ENCODE peak calls at places on chromosomes 2 and 18, in ten cellular contexts. N is activated CD8-positive, alpha-beta memory T cell treated with anti-CD3 and anti-CD28 coated beads for 1 hour; A is T-helper 17 cell; O is neuronal stem cell; L is HuH-7.5; R is ACHN; V is iPS-NIHi11; G is non-pigmented ciliary epithelial cell; M is NCI-H1436; E is AG04449. B is an unnamed sample.

GRCh38 chr2:119229716-119230115 is 6.1 kb downstream of the STEAP3 start:
- DNase-seq in N (no peak), G (no peak), M (no peak), A (no peak), R (no peak), V (no peak), E (no peak), O (no peak), L (no peak), B (no peak)

GRCh38 chr2:150165988-150166965 is 321.2 kb downstream of the RND3 start:
- DNase-seq in V (no peak), L (no peak), G (no peak), A (no peak), N (no peak), E (no peak), O (no peak), R (peak), M (peak), B (no peak)

GRCh38 chr2:135890149-135890548 is 13.9 kb upstream of the MCM6 start:
- DNase-seq in O (no peak), E (no peak), M (no peak), N (no peak), A (no peak), V (no peak), L (no peak), R (no peak), G (no peak), B (no peak)

GRCh38 chr18:22564036-22564435 is 146.3 kb upstream of the CTAGE1 start:
- DNase-seq in M (no peak), R (peak), G (peak), O (no peak), A (no peak), E (no peak), V (no peak), N (no peak), L (no peak), B (no peak)

GRCh38 chr2:100674671-100675070 is 111.9 kb downstream of the PDCL3 start:
- DNase-seq in R (no peak), E (no peak), V (no peak), N (no peak), L (no peak), M (no peak), G (no peak), A (no peak), O (no peak), B (no peak)

GRCh38 chr18:61891271-61891670 is 1.5 kb downstream of the RNF152 start:
- DNase-seq in L (no peak), O (no peak), R (no peak), V (no peak), A (no peak), M (no peak), E (no peak), N (no peak), G (no peak), B (no peak)

GRCh38 chr2:163348843-163349395 is 386.9 kb downstream of the FIGN start:
- DNase-seq in R (peak), V (no peak), O (peak), E (no peak), G (peak), M (no peak), A (no peak), N (no peak), L (peak), B (no peak)

GRCh38 chr2:193518061-193518817 is 1323.5 kb upstream of the TMEFF2 start:
- DNase-seq in M (no peak), R (peak), N (no peak), L (no peak), E (no peak), A (no peak), V (no peak), G (peak), O (no peak), B (no peak)

GRCh38 chr18:58316400-58316942 is 272.4 kb downstream of the NEDD4L start:
- DNase-seq in E (no peak), O (no peak), A (no peak), R (no peak), V (no peak), M (no peak), L (no peak), N (no peak), G (no peak), B (no peak)

GRCh38 chr2:71226391-71226964 is 425 bp downstream of the PAIP2B start:
- DNase-seq in E (no peak), V (peak), R (no peak), M (peak), G (no peak), O (peak), N (no peak), L (no peak), A (peak), B (no peak)

GRCh38 chr2:17571681-17572080 is 31.2 kb downstream of the VSNL1 start:
- DNase-seq in V (no peak), O (no peak), G (no peak), L (no peak), M (no peak), A (no peak), R (no peak), N (no peak), E (no peak), B (no peak)

GRCh38 chr2:195319112-195319460 is 337.9 kb upstream of the SLC39A10 start:
- DNase-seq in L (no peak), M (no peak), N (no peak), A (no peak), E (peak), G (peak), V (no peak), O (no peak), R (peak), B (no peak)

GRCh38 chr18:5515007-5515744 is 28.6 kb downstream of the EPB41L3 start:
- DNase-seq in E (no peak), N (no peak), A (no peak), G (no peak), L (no peak), O (no peak), R (no peak), M (no peak), V (no peak), B (no peak)

GRCh38 chr2:30113617-30114293 is 33.1 kb upstream of the YPEL5 start:
- DNase-seq in L (no peak), G (peak), A (no peak), O (no peak), E (peak), M (no peak), V (no peak), R (peak), N (no peak), B (no peak)

B was measured in iPS DF 19.7.